ENCODE peak calls at places on chromosome 5, in eight cellular contexts. C, M, U, Y, D, A, B and H are unnamed samples.

GRCh38 chr5:23157169-23157568 is 304.0 kb upstream of the CDH12 start:
- DNase-seq in D (no peak), Y (no peak), A (no peak), U (no peak), B (no peak), M (no peak), C (no peak), H (no peak)

GRCh38 chr5:59123595-59124561 is 541.0 kb downstream of the RAB3C start:
- DNase-seq in C (no peak), U (no peak), B (no peak), A (no peak), M (peak), D (no peak), Y (no peak), H (no peak)

GRCh38 chr5:80959138-80959537 is 1.0 kb upstream of the RASGRF2 start:
- DNase-seq in B (no peak), U (no peak), D (no peak), A (no peak), M (no peak), C (no peak), Y (no peak), H (no peak)

GRCh38 chr5:130578354-130578753 is 586.7 kb downstream of the HINT1 start:
- DNase-seq in M (no peak), B (no peak), A (no peak), U (no peak), Y (no peak), D (no peak), C (no peak), H (no peak)

GRCh38 chr5:132001647-132002561 is 9.6 kb downstream of the ACSL6 start:
- DNase-seq in M (no peak), C (no peak), B (peak), A (no peak), U (no peak), Y (peak), D (no peak), H (no peak)

GRCh38 chr5:96577909-96578308 is 84.3 kb upstream of the CAST start:
- DNase-seq in D (no peak), B (no peak), A (no peak), M (no peak), C (no peak), Y (no peak), U (no peak), H (no peak)

GRCh38 chr5:119752921-119753886 is 123.8 kb downstream of the FAM170A start:
- DNase-seq in U (no peak), B (no peak), A (no peak), D (no peak), Y (no peak), C (no peak), M (no peak), H (no peak)

GRCh38 chr5:53350408-53350807 is 130.0 kb upstream of the FST start:
- DNase-seq in B (no peak), U (no peak), A (no peak), D (no peak), C (no peak), M (no peak), Y (no peak), H (no peak)

GRCh38 chr5:149172261-149172660 is 31.0 kb downstream of the ABLIM3 start:
- DNase-seq in D (no peak), C (no peak), Y (no peak), B (peak), A (no peak), M (no peak), U (no peak), H (no peak)

GRCh38 chr5:175547810-175548209 is 69.5 kb downstream of the SFXN1 start:
- DNase-seq in A (no peak), Y (no peak), D (no peak), B (no peak), U (no peak), M (no peak), C (no peak), H (no peak)

GRCh38 chr5:53243403-53243802 is 133.8 kb upstream of the MOCS2 start:
- DNase-seq in A (no peak), M (no peak), D (no peak), Y (no peak), C (no peak), B (no peak), U (no peak), H (no peak)

GRCh38 chr5:83281658-83282057 is 189.9 kb upstream of the VCAN start:
- DNase-seq in U (no peak), B (peak), A (no peak), C (no peak), M (no peak), D (no peak), Y (no peak), H (no peak)

GRCh38 chr5:141430332-141431113 is at the start of gene PCDHGA12:
- DNase-seq in M (no peak), Y (no peak), B (no peak), U (no peak), D (peak), A (peak), C (no peak), H (no peak)

GRCh38 chr5:114319236-114319635 is 42.6 kb upstream of the KCNN2 start:
- DNase-seq in A (no peak), M (no peak), B (no peak), Y (no peak), C (no peak), U (no peak), D (no peak), H (no peak)

GRCh38 chr5:160209917-160210316 is 19.4 kb upstream of the FABP6 start:
- DNase-seq in D (no peak), A (no peak), U (no peak), C (no peak), B (peak), M (no peak), Y (peak), H (no peak)

GRCh38 chr5:691817-692529 is 1.2 kb downstream of the TPPP start:
- DNase-seq in D (no peak), B (no peak), Y (no peak), C (no peak), M (no peak), U (no peak), A (no peak), H (no peak)

GRCh38 chr5:134506054-134507039 is 19.1 kb upstream of the JADE2 start:
- DNase-seq in C (no peak), U (peak), B (peak), M (no peak), D (peak), Y (peak), A (peak), H (no peak)

GRCh38 chr5:134510970-134511795 is 14.3 kb upstream of the JADE2 start:
- DNase-seq in D (peak), U (peak), A (no peak), C (no peak), M (no peak), Y (peak), B (peak), H (no peak)

GRCh38 chr5:134507495-134507894 is 18.0 kb upstream of the JADE2 start:
- DNase-seq in C (no peak), M (no peak), Y (no peak), B (peak), D (no peak), U (no peak), A (no peak), H (no peak)

GRCh38 chr5:134509308-134510040 is 16.0 kb upstream of the JADE2 start:
- DNase-seq in U (peak), C (no peak), M (no peak), A (no peak), D (no peak), Y (peak), B (peak), H (no peak)

GRCh38 chr5:134508521-134509195 is 16.8 kb upstream of the JADE2 start:
- DNase-seq in A (no peak), Y (no peak), M (no peak), D (no peak), U (no peak), B (no peak), C (no peak), H (no peak)
- H3K27ac ChIP-seq in A (no peak), Y (peak), M (no peak), D (no peak), U (peak), B (peak), C (no peak), H (no peak)

GRCh38 chr5:13606051-13606450 is 338.4 kb downstream of the DNAH5 start:
- DNase-seq in M (no peak), B (peak), Y (no peak), D (no peak), U (no peak), C (no peak), A (no peak), H (no peak)
- H3K27ac ChIP-seq in M (no peak), B (peak), Y (no peak), D (no peak), U (no peak), C (no peak), A (no peak), H (no peak)

GRCh38 chr5:76291305-76292077 is 111.6 kb upstream of the IQGAP2 start:
- DNase-seq in Y (no peak), A (no peak), B (peak), C (no peak), D (no peak), U (peak), M (no peak), H (no peak)
- H3K27ac ChIP-seq in Y (no peak), A (no peak), B (no peak), C (no peak), D (no peak), U (peak), M (no peak), H (no peak)

DNA sequence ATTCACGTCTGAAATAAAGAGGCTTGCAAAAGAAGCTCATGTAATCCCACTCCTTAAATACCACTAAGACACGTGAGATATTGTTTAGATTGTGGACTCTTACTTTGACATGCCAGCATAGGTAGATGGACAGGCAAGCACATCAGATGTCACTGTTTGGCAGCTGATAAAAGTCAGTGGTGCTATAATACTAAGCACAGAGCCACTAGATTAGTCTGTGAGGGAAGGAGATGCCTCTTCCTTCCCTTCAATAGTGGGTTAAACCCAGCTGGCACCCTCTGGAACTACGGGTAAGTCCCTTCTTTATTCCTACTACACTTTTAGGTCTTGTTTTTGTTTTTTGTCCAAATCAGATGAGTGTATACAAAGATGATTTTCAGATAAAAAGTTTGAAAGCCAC is at the start of gene MYOT:
- DNase-seq in A (no peak), U (no peak), C (no peak), Y (no peak), D (no peak), M (no peak), B (no peak), H (no peak)
- H3K27ac ChIP-seq in A (no peak), U (no peak), C (peak), Y (no peak), D (no peak), M (no peak), B (no peak), H (no peak)